ENCODE peak calls at places on chromosomes 7 and 10, in six cellular contexts. K, F, I, S, X and H are unnamed samples.

GRCh38 chr10:34333513-34333912 is 481.6 kb downstream of the PARD3 start:
- DNase-seq in I (no peak), X (no peak), S (no peak), F (peak; percentile 2), K (no peak), H (no peak)

GRCh38 chr10:127406018-127406550 is 143.0 kb upstream of the NPS start:
- DNase-seq in S (no peak), F (no peak), K (no peak), X (no peak), I (no peak), H (no peak)

GRCh38 chr7:156639426-156640256 is 933 bp upstream of the RNF32 start:
- DNase-seq in I (no peak), K (no peak), S (no peak), F (peak; percentile 16), X (peak; percentile 73), H (no peak)

GRCh38 chr10:91287912-91288311 is 67.4 kb downstream of the PCGF5 start:
- DNase-seq in S (peak; percentile 64), X (no peak), K (no peak), F (no peak), I (no peak), H (no peak)

GRCh38 chr7:17095951-17096350 is 202.5 kb upstream of the AHR start:
- DNase-seq in I (no peak), F (peak; percentile 4), K (no peak), X (no peak), S (no peak), H (no peak)

GRCh38 chr10:104122273-104123107 is 519 bp downstream of the SFR1 start:
- DNase-seq in K (no peak), X (no peak), I (no peak), S (no peak), F (peak; percentile 15), H (no peak)

GRCh38 chr7:28052933-28053332 is 127.7 kb downstream of the JAZF1 start:
- DNase-seq in X (no peak), I (no peak), S (no peak), K (no peak), F (peak; percentile 57), H (no peak)

GRCh38 chr10:111107023-111107422 is 30.2 kb downstream of the ADRA2A start:
- DNase-seq in X (no peak), S (no peak), K (no peak), I (peak; percentile 62), F (no peak), H (no peak)

GRCh38 chr10:5588603-5589002 is 63.8 kb downstream of the CALML3 start:
- DNase-seq in F (no peak), X (peak; percentile 30), S (peak; percentile 72), K (no peak), I (no peak), H (no peak)

GRCh38 chr10:51231754-51232153 is 157.5 kb downstream of the PRKG1 start:
- DNase-seq in X (no peak), K (no peak), S (peak; percentile 37), F (no peak), I (no peak), H (no peak)

GRCh38 chr7:102111063-102111757 is 175.5 kb upstream of the SH2B2 start:
- DNase-seq in I (no peak), X (no peak), K (no peak), S (no peak), F (no peak), H (peak; percentile 89)

GRCh38 chr10:95346715-95347401 is 56.1 kb upstream of the PDLIM1 start:
- DNase-seq in X (no peak), K (no peak), S (no peak), F (peak; percentile 6), I (no peak), H (no peak)

GRCh38 chr10:92264249-92264648 is 26.6 kb downstream of the CPEB3 start:
- DNase-seq in K (no peak), S (no peak), I (no peak), F (no peak), X (no peak), H (no peak)

GRCh38 chr10:42576338-42576737 is 62.0 kb downstream of the ZNF33B start:
- DNase-seq in X (no peak), K (no peak), I (no peak), F (no peak), S (no peak), H (no peak)

GRCh38 chr10:96272256-96272985 is 1.1 kb upstream of the BLNK start:
- DNase-seq in I (no peak), F (no peak), K (no peak), X (no peak), S (no peak), H (no peak)

GRCh38 chr10:17352583-17352982 is 101.8 kb downstream of the ST8SIA6 start:
- DNase-seq in I (no peak), F (no peak), X (no peak), K (no peak), S (no peak), H (no peak)